ENCODE peak calls at places on chromosomes 1 and 21, in four cellular contexts. One of them, this sample, is unnamed.

GRCh38 chr1:37325010-37325409 is 149.4 kb upstream of the ZC3H12A start:
- DNase-seq in K562: no peak
- DNase-seq in fibroblast of pulmonary artery: no peak
- DNase-seq in neural progenitor cell: no peak
- DNase-seq in this sample: no peak

GRCh38 chr1:14138135-14138506 is 438.1 kb downstream of the PRDM2 start:
- DNase-seq in K562: no peak
- DNase-seq in fibroblast of pulmonary artery: no peak
- DNase-seq in neural progenitor cell: no peak
- DNase-seq in this sample: no peak

GRCh38 chr21:45338326-45339017 is 50.8 kb upstream of the POFUT2 start:
- DNase-seq in K562: no peak
- DNase-seq in fibroblast of pulmonary artery: no peak
- DNase-seq in neural progenitor cell: no peak
- DNase-seq in this sample: no peak

GRCh38 chr1:212485895-212486590 is 53.3 kb downstream of the NENF start:
- DNase-seq in K562: peak
- DNase-seq in fibroblast of pulmonary artery: peak
- DNase-seq in neural progenitor cell: no peak
- DNase-seq in this sample: peak

GRCh38 chr1:237712082-237712481 is 178.6 kb downstream of the ZP4 start:
- DNase-seq in K562: no peak
- DNase-seq in fibroblast of pulmonary artery: no peak
- DNase-seq in neural progenitor cell: no peak
- DNase-seq in this sample: no peak

GRCh38 chr1:14937288-14937949 is 216.1 kb upstream of the TMEM51 start:
- DNase-seq in K562: no peak
- DNase-seq in fibroblast of pulmonary artery: no peak
- DNase-seq in neural progenitor cell: no peak
- DNase-seq in this sample: no peak

GRCh38 chr1:53338410-53338809 is 10.5 kb upstream of the LRP8 start:
- DNase-seq in K562: no peak
- DNase-seq in fibroblast of pulmonary artery: no peak
- DNase-seq in neural progenitor cell: no peak
- DNase-seq in this sample: no peak

GRCh38 chr1:55070765-55071164 is 31.4 kb downstream of the PCSK9 start:
- DNase-seq in K562: no peak
- DNase-seq in fibroblast of pulmonary artery: no peak
- DNase-seq in neural progenitor cell: no peak
- DNase-seq in this sample: no peak

GRCh38 chr1:178464566-178464965 is 32.2 kb downstream of the CLEC20A start:
- DNase-seq in K562: no peak
- DNase-seq in fibroblast of pulmonary artery: no peak
- DNase-seq in neural progenitor cell: no peak
- DNase-seq in this sample: no peak

GRCh38 chr21:40143822-40144525 is 276.7 kb downstream of the PCP4 start:
- DNase-seq in K562: peak
- DNase-seq in fibroblast of pulmonary artery: peak
- DNase-seq in neural progenitor cell: peak
- DNase-seq in this sample: peak

GRCh38 chr1:11796036-11796828 is 9.5 kb downstream of the MTHFR start:
- DNase-seq in K562: peak
- DNase-seq in fibroblast of pulmonary artery: peak
- DNase-seq in neural progenitor cell: no peak
- DNase-seq in this sample: no peak

DNA sequence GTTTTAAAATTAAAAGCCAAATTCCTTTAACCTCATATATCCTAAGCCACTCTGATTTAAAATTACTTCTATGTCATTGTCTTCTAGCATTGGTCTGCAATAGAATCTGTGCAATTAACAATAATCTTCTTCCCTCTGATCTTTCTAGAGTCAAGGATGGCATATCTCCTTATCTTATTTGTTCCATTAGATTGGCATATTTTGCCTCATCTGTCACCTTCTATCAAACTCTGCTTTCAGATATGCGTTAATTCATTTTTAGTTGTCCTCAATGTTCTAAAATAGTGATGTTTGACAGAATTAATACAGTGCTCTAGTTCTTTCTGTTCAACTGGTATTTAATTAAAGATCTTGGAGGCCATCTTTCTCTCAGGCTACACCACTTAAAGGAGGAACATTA is 3.1 kb downstream of the NRIP1 start:
- DNase-seq in K562: no peak
- DNase-seq in fibroblast of pulmonary artery: no peak
- DNase-seq in neural progenitor cell: no peak
- DNase-seq in this sample: no peak
- H3K4me3 ChIP-seq in K562: peak
- H3K4me3 ChIP-seq in fibroblast of pulmonary artery: peak
- H3K4me3 ChIP-seq in neural progenitor cell: peak
- H3K4me3 ChIP-seq in this sample: no peak

DNA sequence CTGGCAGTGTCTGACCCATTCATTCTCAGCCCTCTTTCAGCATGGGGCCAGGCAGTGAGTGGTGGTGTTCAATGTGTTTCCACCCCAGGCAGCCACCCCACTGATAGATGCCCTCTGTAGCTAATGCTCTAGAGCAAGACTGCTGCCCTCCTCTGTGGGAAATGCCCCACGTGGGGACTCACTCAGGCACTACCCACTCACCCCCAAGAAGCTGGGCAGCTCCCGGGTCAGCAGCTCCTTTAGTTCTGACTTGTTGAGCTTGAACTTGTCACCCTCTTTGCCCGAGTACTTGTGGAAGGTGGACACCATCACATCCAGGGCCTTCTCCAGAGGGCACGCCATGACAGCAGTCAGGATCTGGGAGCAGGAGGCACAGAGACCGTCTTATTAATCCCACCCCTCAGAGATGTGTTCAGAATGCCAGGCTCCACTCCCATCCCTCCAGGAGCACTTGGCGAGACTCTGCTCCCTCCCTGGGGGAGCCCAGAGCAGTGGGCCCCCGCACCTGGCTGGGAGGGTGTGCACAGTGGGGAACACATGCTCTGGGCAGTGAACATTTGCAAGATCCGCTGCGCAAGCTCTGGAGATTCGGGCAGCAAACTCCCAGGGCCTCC is 1.0 kb downstream of the S100A4 start:
- DNase-seq in K562: no peak
- DNase-seq in fibroblast of pulmonary artery: no peak
- DNase-seq in neural progenitor cell: no peak
- DNase-seq in this sample: no peak
- H3K4me3 ChIP-seq in K562: no peak
- H3K4me3 ChIP-seq in fibroblast of pulmonary artery: no peak
- H3K4me3 ChIP-seq in neural progenitor cell: no peak
- H3K4me3 ChIP-seq in this sample: no peak

DNA sequence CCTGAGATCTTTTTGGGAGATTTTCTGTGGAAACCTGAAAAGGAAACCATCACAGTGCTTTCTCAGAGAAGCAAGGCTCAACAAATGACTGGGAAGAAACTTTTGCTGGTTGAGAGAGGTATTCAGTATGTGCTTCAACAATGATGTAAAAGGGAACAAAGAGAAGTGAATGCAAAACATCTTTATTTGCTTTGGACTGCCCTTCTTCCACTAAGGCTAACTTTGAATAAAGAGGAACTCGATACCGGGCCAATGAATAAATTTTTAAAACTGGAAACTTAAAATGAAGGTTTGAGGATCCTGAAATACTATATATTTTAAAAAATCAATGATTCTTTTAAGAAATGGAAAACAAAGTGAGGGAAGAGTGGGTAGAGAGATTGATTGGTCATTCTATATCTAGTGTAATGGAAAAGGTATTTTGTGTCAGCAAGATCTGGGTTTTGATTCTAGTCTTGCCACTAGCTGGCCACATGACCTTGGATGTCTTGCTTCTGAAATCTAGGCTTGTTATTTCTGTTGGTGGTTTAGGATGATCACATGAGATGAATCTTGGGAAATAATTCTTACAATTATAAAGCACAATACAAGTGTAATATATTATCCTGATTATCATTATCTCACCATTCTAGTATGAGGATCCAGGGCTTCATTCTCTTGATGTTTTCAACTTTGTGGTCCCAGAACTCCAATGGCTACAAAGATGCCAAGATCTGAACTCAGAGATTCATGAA is 34.6 kb upstream of the APOBEC4 start:
- DNase-seq in K562: no peak
- DNase-seq in fibroblast of pulmonary artery: no peak
- DNase-seq in neural progenitor cell: no peak
- DNase-seq in this sample: no peak
- H3K4me3 ChIP-seq in K562: no peak
- H3K4me3 ChIP-seq in fibroblast of pulmonary artery: no peak
- H3K4me3 ChIP-seq in neural progenitor cell: no peak
- H3K4me3 ChIP-seq in this sample: no peak

DNA sequence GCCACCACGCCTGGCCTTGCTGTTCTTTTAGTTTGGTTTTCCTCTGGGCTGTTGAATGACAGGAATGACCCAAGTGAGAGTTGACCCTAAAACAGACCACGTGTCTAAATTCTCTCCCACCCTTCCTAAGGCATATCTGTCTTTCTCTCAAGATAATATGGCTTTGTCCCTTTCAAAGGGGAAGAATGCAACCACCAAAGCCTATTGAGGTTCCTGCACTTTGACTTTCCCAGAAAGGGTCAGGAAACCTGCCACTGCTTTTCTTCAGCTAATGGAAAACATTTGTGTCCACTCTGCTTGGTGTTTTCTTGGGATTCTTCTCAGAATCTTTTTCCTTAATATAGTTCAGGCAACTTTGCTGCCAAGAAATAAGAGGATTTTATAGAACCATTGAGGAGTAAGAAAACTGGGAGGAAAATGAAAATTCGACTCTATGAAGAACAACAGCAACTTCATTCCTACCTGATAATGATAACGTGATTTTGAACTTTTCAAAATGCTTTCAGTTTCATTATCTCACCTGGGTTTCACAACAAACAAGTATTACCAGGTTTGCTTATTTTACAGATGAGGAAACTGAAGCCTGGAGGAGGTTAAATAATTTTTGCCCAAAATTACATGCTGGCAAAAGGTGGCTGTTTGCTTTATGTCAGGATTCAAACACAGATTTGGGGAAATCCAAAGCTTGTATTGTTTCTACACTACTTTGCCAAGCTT is 6.9 kb downstream of the PLPP3 start:
- DNase-seq in K562: no peak
- DNase-seq in fibroblast of pulmonary artery: no peak
- DNase-seq in neural progenitor cell: no peak
- DNase-seq in this sample: no peak
- H3K4me3 ChIP-seq in K562: no peak
- H3K4me3 ChIP-seq in fibroblast of pulmonary artery: no peak
- H3K4me3 ChIP-seq in neural progenitor cell: no peak
- H3K4me3 ChIP-seq in this sample: no peak

GRCh38 chr1:22636927-22637326 is 499 bp downstream of the C1QA start:
- DNase-seq in K562: no peak
- DNase-seq in fibroblast of pulmonary artery: no peak
- DNase-seq in neural progenitor cell: no peak
- DNase-seq in this sample: no peak
- H3K4me3 ChIP-seq in K562: no peak
- H3K4me3 ChIP-seq in fibroblast of pulmonary artery: no peak
- H3K4me3 ChIP-seq in neural progenitor cell: no peak
- H3K4me3 ChIP-seq in this sample: no peak

DNA sequence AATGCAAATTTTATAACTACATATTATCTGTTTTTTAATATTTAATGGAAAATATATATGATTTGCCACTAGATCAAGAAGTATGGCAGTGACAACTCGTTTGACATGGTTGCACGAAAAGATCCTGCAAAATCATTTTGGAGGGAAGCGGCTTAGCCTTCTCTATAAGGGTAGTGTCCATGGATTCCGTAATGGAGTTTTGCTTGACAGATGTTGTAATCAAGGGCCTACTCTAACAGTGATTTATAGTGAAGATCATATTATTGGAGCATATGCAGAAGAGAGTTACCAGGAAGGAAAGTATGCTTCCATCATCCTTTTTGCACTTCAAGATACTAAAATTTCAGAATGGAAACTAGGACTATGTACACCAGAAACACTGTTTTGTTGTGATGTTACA is 483 bp downstream of the IFI44 start:
- DNase-seq in K562: no peak
- DNase-seq in fibroblast of pulmonary artery: peak
- DNase-seq in neural progenitor cell: no peak
- DNase-seq in this sample: no peak
- H3K4me3 ChIP-seq in K562: no peak
- H3K4me3 ChIP-seq in fibroblast of pulmonary artery: peak
- H3K4me3 ChIP-seq in neural progenitor cell: no peak
- H3K4me3 ChIP-seq in this sample: no peak

This sample was measured in HAP-1.